ENCODE peak calls at places on chromosomes 12 and 14, in eight cellular contexts. G is K562, E is transverse colon, B is suprapubic skin, N is spleen, L is prostate gland, J is GM12892, R is breast epithelium. O is an unnamed sample.

GRCh38 chr14:38723277-38723676 is 379.8 kb downstream of the SEC23A start:
- DNase-seq in G (no peak), E (no peak), B (no peak), N (no peak), L (no peak), J (no peak), R (no peak), O (no peak)

GRCh38 chr12:123474493-123475255 is 16.7 kb downstream of the SNRNP35 start:
- DNase-seq in G (no peak), E (no peak), B (no peak), N (no peak), L (no peak), J (no peak), R (no peak), O (no peak)

GRCh38 chr14:58740584-58740983 is 102.8 kb downstream of the DACT1 start:
- DNase-seq in G (no peak), E (no peak), B (no peak), N (no peak), L (no peak), J (no peak), R (peak; percentile 71), O (no peak)

GRCh38 chr14:59293934-59294661 is 105.6 kb downstream of the DAAM1 start:
- DNase-seq in G (no peak), E (no peak), B (no peak), N (no peak), L (no peak), J (no peak), R (no peak), O (no peak)

GRCh38 chr12:27772328-27773049 is 7.5 kb upstream of the KLHL42 start:
- DNase-seq in G (no peak), E (no peak), B (no peak), N (no peak), L (no peak), J (no peak), R (no peak), O (no peak)

GRCh38 chr12:40225984-40226602 is 1.3 kb downstream of the LRRK2 start:
- DNase-seq in G (no peak), E (no peak), B (no peak), N (no peak), L (no peak), J (no peak), R (no peak), O (no peak)

GRCh38 chr14:51750542-51750941 is 98.8 kb downstream of the FRMD6 start:
- DNase-seq in G (no peak), E (no peak), B (no peak), N (no peak), L (peak; percentile 8), J (no peak), R (no peak), O (no peak)

GRCh38 chr12:55713721-55714120 is 2.1 kb upstream of the BLOC1S1 start:
- DNase-seq in G (no peak), E (no peak), B (no peak), N (no peak), L (no peak), J (no peak), R (no peak), O (no peak)

GRCh38 chr14:32201196-32201815 is 539 bp upstream of the RNU6-7 start:
- DNase-seq in G (peak; percentile 85), E (peak; percentile 94), B (peak; percentile 86), N (peak; percentile 96), L (peak; percentile 79), J (peak; percentile 33), R (peak; percentile 85), O (peak; percentile 90)

GRCh38 chr14:100116134-100116533 is 43.3 kb downstream of the DEGS2 start:
- DNase-seq in G (no peak), E (no peak), B (no peak), N (no peak), L (no peak), J (no peak), R (no peak), O (no peak)

GRCh38 chr12:82650627-82651337 is 35.9 kb upstream of the TMTC2 start:
- DNase-seq in G (no peak), E (peak; percentile 85), B (no peak), N (no peak), L (no peak), J (no peak), R (no peak), O (no peak)

GRCh38 chr12:5000204-5000603 is 43.5 kb upstream of the KCNA5 start:
- DNase-seq in G (no peak), E (no peak), B (no peak), N (peak; percentile 20), L (no peak), J (no peak), R (no peak), O (no peak)

GRCh38 chr12:76445469-76445868 is 97.3 kb upstream of the BBS10 start:
- DNase-seq in G (no peak), E (no peak), B (no peak), N (no peak), L (no peak), J (no peak), R (no peak), O (no peak)

GRCh38 chr14:101049511-101049910 is 146.0 kb upstream of the RTL1 start:
- DNase-seq in G (no peak), E (no peak), B (no peak), N (no peak), L (no peak), J (no peak), R (no peak), O (no peak)

GRCh38 chr14:68363401-68363800 is 429.5 kb downstream of the ZFP36L1 start:
- DNase-seq in G (no peak), E (no peak), B (no peak), N (no peak), L (no peak), J (no peak), R (no peak), O (no peak)
- TF ChIP-seq POLR2AphosphoS5 in G (no peak), E (no peak), B (no peak), N (no peak), L (no peak), J (no peak), R (no peak), O (no peak)

DNA sequence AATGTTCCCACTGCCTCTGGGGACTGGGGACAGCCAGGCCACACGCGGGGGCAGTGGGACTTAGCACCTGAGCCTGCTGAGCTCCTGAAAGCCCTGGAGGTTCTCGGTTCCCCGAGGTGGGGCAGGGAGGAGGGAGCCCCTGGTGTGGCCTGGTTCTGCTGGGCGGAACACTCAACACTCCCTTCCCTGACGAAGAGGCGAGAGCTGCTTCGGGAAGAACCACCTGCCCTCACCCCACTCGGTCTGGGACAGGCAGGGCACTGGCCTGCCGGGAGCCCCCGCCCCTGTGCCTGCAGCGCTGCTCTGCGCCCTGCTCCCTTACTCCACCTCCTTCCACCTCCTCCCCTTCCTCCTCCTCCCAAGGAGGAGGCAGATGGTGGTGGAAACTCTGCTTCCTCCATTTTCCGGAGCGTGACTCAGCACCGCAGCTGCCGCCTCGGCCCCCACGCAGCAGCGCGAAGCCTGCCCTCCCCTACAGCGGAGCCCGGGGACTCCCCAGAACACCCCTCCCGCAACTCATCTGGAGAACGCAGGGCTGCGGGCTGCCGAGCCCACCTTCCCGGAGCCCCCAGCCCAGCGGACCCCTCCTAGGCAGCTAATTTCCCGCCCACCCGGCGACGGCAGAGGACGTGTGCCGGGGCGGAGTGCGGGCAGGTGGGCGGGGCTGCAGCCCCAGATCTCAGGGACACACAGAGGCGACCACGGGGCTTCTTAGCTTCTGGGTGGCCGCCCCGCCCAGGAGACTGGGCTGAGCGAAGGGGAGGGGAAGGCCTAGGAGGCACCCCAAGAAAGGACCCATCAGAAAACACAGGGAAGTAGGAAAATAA is 11.7 kb upstream of the INF2 start:
- DNase-seq in G (peak; percentile 81), E (peak; percentile 73), B (peak; percentile 78), N (peak; percentile 90), L (peak; percentile 53), J (no peak), R (peak; percentile 52), O (peak; percentile 89)
- TF ChIP-seq POLR2A in G (peak; percentile 80), E (peak; percentile 80), B (no peak), N (no peak), L (peak; percentile 74), J (no peak), R (peak; percentile 55), O (peak; percentile 68)

DNA sequence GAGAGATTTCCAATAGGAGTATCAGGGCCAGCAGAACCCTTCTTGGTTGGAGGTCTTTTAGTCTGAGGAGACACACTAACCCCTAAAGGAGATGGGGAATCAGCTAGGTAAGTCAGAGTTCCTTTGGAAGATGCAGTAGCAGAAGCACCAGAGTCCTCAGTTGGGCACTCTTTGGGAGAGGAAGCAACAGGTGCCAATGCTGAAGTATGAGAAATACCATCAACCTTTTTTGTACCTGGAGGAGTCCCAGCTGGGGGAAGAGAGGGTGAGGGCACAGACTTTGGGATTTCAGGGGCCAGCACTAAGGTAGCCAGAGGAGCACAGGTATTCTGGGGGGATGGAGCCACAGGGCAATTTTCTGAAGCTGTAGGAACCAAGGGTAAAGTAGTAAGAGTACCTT is 6.0 kb downstream of the NACA start:
- DNase-seq in G (no peak), E (no peak), B (no peak), N (no peak), L (no peak), J (no peak), R (no peak), O (no peak)
- TF ChIP-seq POLR2AphosphoS5 in G (no peak), E (no peak), B (no peak), N (no peak), L (no peak), J (no peak), R (no peak), O (no peak)

DNA sequence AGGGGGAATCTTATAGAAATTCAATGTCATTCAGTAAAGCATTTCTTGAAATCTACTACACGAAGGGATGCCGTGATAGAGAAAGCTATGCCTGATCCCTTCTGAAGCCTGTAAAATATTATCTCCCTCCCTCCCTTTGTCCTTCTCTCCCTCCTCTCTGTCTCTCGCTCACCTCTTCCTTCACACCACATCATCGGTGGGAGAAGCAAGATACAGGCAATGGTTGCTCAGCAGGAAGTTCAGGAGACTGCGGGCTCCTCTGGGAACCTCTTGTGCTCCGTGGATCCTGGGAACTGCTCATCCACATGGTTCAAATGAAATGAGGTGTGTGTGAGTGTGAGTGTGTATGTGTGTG is 219.4 kb upstream of the TBX3 start:
- DNase-seq in G (no peak), E (no peak), B (no peak), N (no peak), L (no peak), J (no peak), R (no peak), O (no peak)
- TF ChIP-seq POLR2A in G (no peak), E (no peak), B (no peak), N (no peak), L (no peak), J (no peak), R (no peak), O (no peak)